ENCODE peak calls at places on chromosome 6, in four cellular contexts. H is GM23248, N is heart right ventricle, R is mucosa of descending colon. U is an unnamed sample. For H3K4me1, the result is how much of the 10 kb centered on the place peaks cover.

GRCh38 chr6:155968921-155969320 is 513.3 kb upstream of the NOX3 start:
- DNase-seq in H (no peak), N (no peak), R (no peak), U (no peak)

GRCh38 chr6:11918739-11919605 is 93.1 kb upstream of the HIVEP1 start:
- DNase-seq in H (peak), N (no peak), R (no peak), U (no peak)

GRCh38 chr6:37824170-37824569 is 4.6 kb downstream of the ZFAND3 start:
- DNase-seq in H (no peak), N (no peak), R (no peak), U (no peak)

GRCh38 chr6:47836639-47837038 is 54.8 kb downstream of the OPN5 start:
- DNase-seq in H (no peak), N (no peak), R (no peak), U (no peak)

GRCh38 chr6:8983202-8983688 is 547.9 kb upstream of the SLC35B3 start:
- DNase-seq in H (peak), N (peak), R (peak), U (peak)

GRCh38 chr6:169776379-169776778 is 25.0 kb downstream of the ERMARD start:
- DNase-seq in H (no peak), N (no peak), R (no peak), U (no peak)

GRCh38 chr6:156633291-156633690 is 143.9 kb upstream of the ARID1B start:
- DNase-seq in H (no peak), N (no peak), R (no peak), U (no peak)

GRCh38 chr6:77180367-77180766 is 282.9 kb downstream of the HTR1B start:
- DNase-seq in H (no peak), N (no peak), R (no peak), U (no peak)

GRCh38 chr6:1136415-1136774 is 175.5 kb upstream of the FOXQ1 start:
- DNase-seq in H (peak), N (peak), R (no peak), U (no peak)

GRCh38 chr6:2658788-2659187 is 91.9 kb downstream of the MYLK4 start:
- DNase-seq in H (peak), N (no peak), R (no peak), U (no peak)

GRCh38 chr6:108438918-108439317 is 121.8 kb upstream of the FOXO3 start:
- DNase-seq in H (peak), N (no peak), R (no peak), U (no peak)

GRCh38 chr6:42441059-42441471 is 10.7 kb downstream of the TRERF1 start:
- DNase-seq in H (peak), N (no peak), R (no peak), U (no peak)

GRCh38 chr6:27592481-27593199 is 119.7 kb upstream of the ZNF184 start:
- DNase-seq in H (peak), N (no peak), R (no peak), U (peak)

GRCh38 chr6:89310929-89311328 is 4.2 kb downstream of the GABRR2 start:
- DNase-seq in H (peak), N (no peak), R (no peak), U (no peak)

GRCh38 chr6:135025775-135026174 is 28.8 kb downstream of the HBS1L start:
- DNase-seq in H (no peak), N (no peak), R (no peak), U (no peak)

GRCh38 chr6:15796844-15797243 is 134.0 kb upstream of the DTNBP1 start:
- DNase-seq in H (peak), N (no peak), R (no peak), U (no peak)

GRCh38 chr6:158707120-158707519 is 57.3 kb downstream of the SYTL3 start:
- DNase-seq in H (peak), N (peak), R (no peak), U (peak)

GRCh38 chr6:148501178-148501590 is 158.5 kb downstream of the SASH1 start:
- DNase-seq in H (peak), N (peak), R (no peak), U (peak)

GRCh38 chr6:139115980-139116758 is 18.7 kb upstream of the HECA start:
- DNase-seq in H (no peak), N (no peak), R (no peak), U (no peak)

GRCh38 chr6:113120214-113120576 is 737.0 kb upstream of the MARCKS start:
- DNase-seq in H (peak), N (no peak), R (no peak), U (no peak)

GRCh38 chr6:21587182-21587924 is 6.2 kb upstream of the SOX4 start:
- DNase-seq in H (peak), N (peak), R (peak), U (peak)

GRCh38 chr6:134814076-134814709 is 135.7 kb downstream of the ALDH8A1 start:
- DNase-seq in H (peak), N (no peak), R (no peak), U (no peak)

GRCh38 chr6:157550114-157550989 is 169.4 kb downstream of the ZDHHC14 start:
- DNase-seq in H (no peak), N (no peak), R (no peak), U (no peak)

GRCh38 chr6:169669147-169669546 is 32.7 kb downstream of the WDR27 start:
- DNase-seq in H (no peak), N (no peak), R (no peak), U (no peak)

GRCh38 chr6:41055149-41055548 is 2.1 kb downstream of the APOBEC2 start:
- DNase-seq in H (no peak), N (peak), R (no peak), U (no peak)

GRCh38 chr6:160088069-160088773 is 33.4 kb upstream of the SLC22A1 start:
- DNase-seq in H (peak), N (peak), R (peak), U (peak)

GRCh38 chr6:144064831-144065668 is 30.3 kb downstream of the SF3B5 start:
- DNase-seq in H (peak), N (no peak), R (peak), U (no peak)

DNA sequence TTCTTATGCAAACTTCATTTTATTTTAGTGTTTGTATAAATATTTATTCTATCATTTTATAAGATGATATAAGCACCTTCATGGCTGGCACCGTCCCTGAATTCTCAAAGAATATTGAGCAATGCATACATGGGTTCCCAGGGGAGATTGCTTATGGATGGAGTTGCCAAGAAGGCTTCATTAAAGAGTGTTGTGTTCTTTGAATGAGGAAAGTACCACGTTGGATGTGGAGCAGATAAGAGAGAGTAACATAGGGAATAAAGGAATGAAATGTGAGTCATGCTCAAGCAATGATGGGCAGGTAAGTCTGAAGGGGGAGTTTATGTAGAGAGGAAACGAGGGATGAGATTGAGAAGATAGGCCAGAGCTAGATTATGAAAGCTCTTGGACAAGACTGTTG is 10.3 kb downstream of the DSE start:
- DNase-seq in H (no peak), N (no peak), R (no peak), U (peak)
- H3K4me1 ChIP-seq in H (under half), N (under half), R (under half), U (under half)

DNA sequence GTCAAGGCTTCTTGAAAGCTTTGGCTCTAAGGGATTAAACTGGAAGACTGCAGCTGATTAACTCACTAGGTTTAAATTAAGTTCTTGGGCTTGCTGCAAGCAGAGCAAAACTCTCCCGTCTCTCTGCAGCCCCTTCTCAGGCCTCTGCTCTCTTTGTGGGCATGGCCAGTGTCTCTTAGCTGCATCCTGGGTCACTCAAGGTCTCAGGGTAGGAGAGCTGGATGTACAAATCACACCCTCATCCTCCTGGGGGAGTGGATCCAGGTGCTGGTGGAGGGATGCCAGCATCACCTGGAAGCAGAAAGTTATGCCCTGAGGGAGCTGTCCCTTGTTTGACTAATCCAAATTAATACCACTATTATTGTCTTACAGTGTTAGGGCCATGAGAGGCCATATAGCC is 35.8 kb downstream of the GCM1 start:
- DNase-seq in H (no peak), N (no peak), R (no peak), U (no peak)
- H3K4me1 ChIP-seq in H (under half), N (under half), R (under half), U (under half)

DNA sequence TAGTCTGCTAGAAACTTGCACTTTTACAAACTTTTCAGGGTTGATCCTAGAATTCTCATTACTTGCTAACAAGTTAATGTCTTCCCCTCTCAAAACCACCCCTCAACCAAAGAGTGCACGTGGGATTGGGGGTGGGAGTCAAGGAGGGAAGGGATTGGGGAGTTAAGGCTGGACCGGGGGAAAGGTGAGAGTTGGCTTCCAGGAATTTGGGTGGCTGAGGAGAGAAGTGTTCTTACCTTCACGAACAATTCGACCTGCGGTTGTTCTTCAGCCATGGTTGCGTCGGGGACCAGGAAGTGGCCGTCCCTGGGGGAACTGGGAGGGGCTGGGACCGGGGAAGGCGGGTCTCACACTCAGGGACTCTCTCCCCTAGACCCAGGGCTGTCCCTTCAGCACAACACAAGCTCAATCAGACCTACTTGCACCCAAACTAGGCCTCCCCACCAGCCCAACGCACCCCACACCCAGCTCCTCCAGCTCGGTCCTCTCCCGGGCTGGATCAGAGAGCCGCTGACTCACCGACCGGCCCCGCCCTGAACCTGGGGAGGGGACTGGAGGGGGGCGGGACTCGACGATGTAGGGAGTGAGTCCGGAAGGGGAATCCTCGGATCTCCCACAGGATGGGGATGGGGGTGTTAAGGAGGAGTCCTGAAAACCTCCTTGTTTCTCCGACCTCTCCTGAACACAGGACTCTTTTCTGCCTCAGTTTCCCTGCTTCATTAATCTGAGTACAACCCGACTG is at the start of gene CLIC1:
- DNase-seq in H (peak), N (peak), R (peak), U (peak)
- H3K4me1 ChIP-seq in H (under half), N (under half), R (under half), U (under half)

DNA sequence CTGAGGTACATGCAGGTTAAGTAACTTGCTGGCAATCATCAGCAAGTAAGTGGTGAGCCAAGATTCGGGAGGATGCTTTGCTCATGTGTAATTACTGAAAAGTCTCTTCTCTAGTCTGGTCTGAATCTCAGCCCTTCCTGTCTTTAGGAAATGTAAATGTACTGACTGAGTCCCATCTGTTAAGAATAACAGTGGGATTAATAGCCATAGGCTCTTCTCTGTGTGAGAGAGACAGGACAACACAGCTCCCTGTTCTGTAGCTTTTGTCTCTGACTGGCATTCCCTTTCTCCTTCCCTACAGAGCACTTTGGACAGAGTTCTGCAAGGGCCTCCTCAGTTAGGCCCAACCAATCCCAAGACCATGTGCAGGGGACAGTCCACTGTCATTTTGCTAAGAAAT is 131.3 kb upstream of the OGFRL1 start:
- DNase-seq in H (no peak), N (no peak), R (no peak), U (no peak)
- H3K4me1 ChIP-seq in H (under half), N (under half), R (under half), U (under half)

DNA sequence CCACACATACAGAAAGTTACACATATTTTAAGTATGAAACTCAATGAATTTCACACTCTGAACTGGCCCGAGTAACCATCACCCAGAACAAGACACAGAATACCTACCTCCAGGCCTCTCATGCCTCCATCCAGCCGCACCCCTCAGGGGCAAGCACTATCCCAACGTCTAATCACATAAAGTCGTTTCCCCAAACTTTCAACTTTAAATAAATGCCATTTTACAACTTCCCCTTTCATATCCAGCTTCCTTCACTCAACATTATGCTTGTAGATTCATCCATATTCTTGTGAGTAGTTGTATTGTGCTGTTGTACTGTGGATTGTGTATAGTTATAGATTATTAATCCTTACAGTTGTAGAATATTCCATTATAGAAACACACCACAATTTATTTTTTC is 539.1 kb downstream of the CD83 start:
- DNase-seq in H (no peak), N (no peak), R (no peak), U (no peak)
- H3K4me1 ChIP-seq in H (under half), N (under half), R (under half), U (under half)

DNA sequence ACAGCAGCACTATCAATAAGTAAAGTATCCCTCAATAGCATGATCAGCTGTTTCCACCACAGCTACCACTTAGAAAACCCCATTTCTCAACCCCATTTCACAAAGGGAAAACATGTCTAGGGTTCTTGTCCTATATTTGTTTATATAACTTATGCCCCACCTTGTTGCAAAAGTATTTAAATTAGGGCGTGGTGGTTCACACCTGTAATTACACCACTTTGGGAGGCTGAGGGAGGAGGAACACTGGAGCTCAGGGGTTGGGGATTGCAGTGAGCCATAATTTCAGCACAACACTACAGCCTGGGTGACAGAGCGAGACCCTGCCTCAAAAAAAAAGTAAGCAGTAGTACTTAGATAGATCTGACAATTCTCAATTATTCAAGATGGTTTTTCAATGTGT is 3.7 kb downstream of the MRPL14 start:
- DNase-seq in H (no peak), N (no peak), R (no peak), U (no peak)
- H3K4me1 ChIP-seq in H (half or more), N (under half), R (under half), U (half or more)

GRCh38 chr6:35042041-35042440 is 99.1 kb downstream of the TCP11 start:
- DNase-seq in H (no peak), N (no peak), R (no peak), U (no peak)

GRCh38 chr6:35038076-35038475 is 103.1 kb downstream of the TCP11 start:
- DNase-seq in H (peak), N (no peak), R (no peak), U (no peak)

GRCh38 chr6:35041086-35041855 is 99.9 kb downstream of the TCP11 start:
- DNase-seq in H (no peak), N (no peak), R (no peak), U (no peak)

GRCh38 chr6:35042451-35042850 is 98.7 kb downstream of the TCP11 start:
- DNase-seq in H (no peak), N (no peak), R (no peak), U (no peak)

GRCh38 chr6:35040398-35040797 is 100.7 kb downstream of the TCP11 start:
- DNase-seq in H (no peak), N (no peak), R (no peak), U (no peak)
- H3K4me1 ChIP-seq in H (under half), N (under half), R (under half), U (under half)

GRCh38 chr6:136782021-136782770 is 10.1 kb downstream of the MAP3K5 start:
- DNase-seq in H (peak), N (no peak), R (no peak), U (no peak)
- H3K4me1 ChIP-seq in H (under half), N (under half), R (under half), U (under half)